ENCODE peak calls at places on chromosomes 3 and 15, in four cellular contexts. One of them, this sample, is unnamed.

GRCh38 chr3:99108508-99108907 is 207.0 kb upstream of the DCBLD2 start:
- DNase-seq in GM12878: no peak
- DNase-seq in hepatocyte: no peak
- DNase-seq in astrocyte: peak; percentile 96
- DNase-seq in this sample: no peak

GRCh38 chr3:141049681-141050080 is 1.5 kb upstream of the SPSB4 start:
- DNase-seq in astrocyte: no peak
- DNase-seq in hepatocyte: no peak
- DNase-seq in GM12878: no peak
- DNase-seq in this sample: no peak

GRCh38 chr3:40593351-40593750 is 68.6 kb downstream of the ZNF621 start:
- DNase-seq in hepatocyte: no peak
- DNase-seq in GM12878: no peak
- DNase-seq in astrocyte: peak; percentile 85
- DNase-seq in this sample: no peak

GRCh38 chr15:51077565-51078153 is 17.0 kb downstream of the TNFAIP8L3 start:
- DNase-seq in hepatocyte: peak; percentile 47
- DNase-seq in GM12878: peak; percentile 48
- DNase-seq in astrocyte: no peak
- DNase-seq in this sample: peak; percentile 78

GRCh38 chr3:194685723-194686413 is at the start of gene FAM43A:
- DNase-seq in GM12878: no peak
- DNase-seq in astrocyte: peak; percentile 94
- DNase-seq in hepatocyte: peak; percentile 89
- DNase-seq in this sample: peak; percentile 90

GRCh38 chr3:172859035-172859434 is 108.5 kb downstream of the ECT2 start:
- DNase-seq in hepatocyte: no peak
- DNase-seq in astrocyte: peak; percentile 55
- DNase-seq in GM12878: no peak
- DNase-seq in this sample: no peak

GRCh38 chr3:186772886-186773417 is 10.4 kb upstream of the EIF4A2 start:
- DNase-seq in hepatocyte: peak; percentile 46
- DNase-seq in GM12878: no peak
- DNase-seq in astrocyte: peak; percentile 18
- DNase-seq in this sample: peak; percentile 91

GRCh38 chr15:76108021-76108723 is 48.4 kb downstream of the TMEM266 start:
- DNase-seq in GM12878: no peak
- DNase-seq in astrocyte: no peak
- DNase-seq in hepatocyte: no peak
- DNase-seq in this sample: no peak

GRCh38 chr3:129240436-129240835 is 9.0 kb upstream of the COPG1 start:
- DNase-seq in hepatocyte: no peak
- DNase-seq in astrocyte: no peak
- DNase-seq in GM12878: no peak
- DNase-seq in this sample: no peak

GRCh38 chr15:60582370-60583036 is 103.6 kb upstream of the ICE2 start:
- DNase-seq in GM12878: no peak
- DNase-seq in astrocyte: peak; percentile 6
- DNase-seq in hepatocyte: no peak
- DNase-seq in this sample: no peak

GRCh38 chr3:9970020-9970652 is 16.5 kb downstream of the EMC3 start:
- DNase-seq in hepatocyte: no peak
- DNase-seq in astrocyte: peak; percentile 84
- DNase-seq in GM12878: no peak
- DNase-seq in this sample: no peak

GRCh38 chr15:87793736-87794135 is 462.8 kb downstream of the NTRK3 start:
- DNase-seq in GM12878: no peak
- DNase-seq in astrocyte: no peak
- DNase-seq in hepatocyte: no peak
- DNase-seq in this sample: no peak

GRCh38 chr15:48559270-48559669 is 86.2 kb downstream of the FBN1 start:
- DNase-seq in astrocyte: peak; percentile 91
- DNase-seq in GM12878: no peak
- DNase-seq in hepatocyte: peak; percentile 52
- DNase-seq in this sample: no peak

GRCh38 chr15:64842986-64843561 is 1.4 kb downstream of the PLEKHO2 start:
- DNase-seq in GM12878: no peak
- DNase-seq in astrocyte: no peak
- DNase-seq in hepatocyte: no peak
- DNase-seq in this sample: peak; percentile 46

GRCh38 chr3:2568929-2569328 is 470.3 kb downstream of the CNTN4 start:
- DNase-seq in astrocyte: no peak
- DNase-seq in hepatocyte: no peak
- DNase-seq in GM12878: no peak
- DNase-seq in this sample: no peak

GRCh38 chr15:64008177-64008576 is 38.1 kb downstream of the DAPK2 start:
- DNase-seq in astrocyte: no peak
- DNase-seq in hepatocyte: no peak
- DNase-seq in GM12878: no peak
- DNase-seq in this sample: no peak

GRCh38 chr3:182508896-182509295 is 284.4 kb upstream of the ATP11B start:
- DNase-seq in hepatocyte: no peak
- DNase-seq in astrocyte: no peak
- DNase-seq in GM12878: no peak
- DNase-seq in this sample: peak; percentile 76

GRCh38 chr3:73291541-73291940 is 230.1 kb downstream of the EBLN2 start:
- DNase-seq in hepatocyte: no peak
- DNase-seq in astrocyte: no peak
- DNase-seq in GM12878: no peak
- DNase-seq in this sample: no peak

GRCh38 chr3:134294302-134294925 is 43.8 kb upstream of the RYK start:
- DNase-seq in GM12878: peak; percentile 75
- DNase-seq in hepatocyte: no peak
- DNase-seq in astrocyte: no peak
- DNase-seq in this sample: no peak

GRCh38 chr3:119538772-119539171 is 20.6 kb downstream of the CD80 start:
- DNase-seq in astrocyte: no peak
- DNase-seq in hepatocyte: no peak
- DNase-seq in GM12878: no peak
- DNase-seq in this sample: no peak

GRCh38 chr15:78750566-78750965 is 60.7 kb downstream of the ADAMTS7 start:
- DNase-seq in hepatocyte: no peak
- DNase-seq in astrocyte: peak; percentile 2
- DNase-seq in GM12878: no peak
- DNase-seq in this sample: no peak
- H2AFZ ChIP-seq in hepatocyte: no peak overlapping the region
- H2AFZ ChIP-seq in astrocyte: peak overlapping the region; percentile 50
- H2AFZ ChIP-seq in GM12878: no peak overlapping the region
- H2AFZ ChIP-seq in this sample: no peak overlapping the region

DNA sequence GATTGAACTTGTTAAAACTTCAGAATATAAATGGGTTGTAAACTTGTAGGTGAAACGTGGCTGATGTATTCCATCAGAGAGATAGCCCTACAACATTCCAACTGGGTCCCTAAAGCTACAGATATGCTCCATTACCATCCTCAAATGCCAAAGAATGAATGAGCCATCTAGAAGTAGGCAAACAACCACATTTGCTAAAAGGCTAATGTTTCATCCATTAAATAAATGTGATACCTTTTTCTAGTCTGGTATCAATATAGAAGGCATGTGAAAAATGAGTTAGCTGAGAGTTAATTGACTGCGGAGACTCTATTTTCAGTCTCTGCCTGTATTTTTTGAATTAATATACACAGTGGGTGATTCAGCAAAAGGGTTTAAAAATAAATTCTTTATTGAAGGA is 203.8 kb downstream of the RBMS3 start:
- DNase-seq in astrocyte: no peak
- DNase-seq in hepatocyte: no peak
- DNase-seq in GM12878: no peak
- DNase-seq in this sample: no peak
- TF ChIP-seq CTCF in astrocyte: no peak
- TF ChIP-seq CTCF in hepatocyte: no peak
- TF ChIP-seq CTCF in GM12878: no peak
- TF ChIP-seq CTCF in this sample: no peak

GRCh38 chr3:149493315-149494021 is 19.0 kb downstream of the TM4SF4 start:
- DNase-seq in hepatocyte: no peak
- DNase-seq in astrocyte: no peak
- DNase-seq in GM12878: no peak
- DNase-seq in this sample: no peak

GRCh38 chr3:149489060-149489690 is 14.7 kb downstream of the TM4SF4 start:
- DNase-seq in GM12878: no peak
- DNase-seq in hepatocyte: no peak
- DNase-seq in astrocyte: no peak
- DNase-seq in this sample: peak; percentile 10

GRCh38 chr3:149490260-149490971 is 15.9 kb downstream of the TM4SF4 start:
- DNase-seq in hepatocyte: no peak
- DNase-seq in astrocyte: no peak
- DNase-seq in GM12878: no peak
- DNase-seq in this sample: no peak

GRCh38 chr3:149486726-149487125 is 12.2 kb downstream of the TM4SF4 start:
- DNase-seq in astrocyte: no peak
- DNase-seq in hepatocyte: no peak
- DNase-seq in GM12878: no peak
- DNase-seq in this sample: no peak

DNA sequence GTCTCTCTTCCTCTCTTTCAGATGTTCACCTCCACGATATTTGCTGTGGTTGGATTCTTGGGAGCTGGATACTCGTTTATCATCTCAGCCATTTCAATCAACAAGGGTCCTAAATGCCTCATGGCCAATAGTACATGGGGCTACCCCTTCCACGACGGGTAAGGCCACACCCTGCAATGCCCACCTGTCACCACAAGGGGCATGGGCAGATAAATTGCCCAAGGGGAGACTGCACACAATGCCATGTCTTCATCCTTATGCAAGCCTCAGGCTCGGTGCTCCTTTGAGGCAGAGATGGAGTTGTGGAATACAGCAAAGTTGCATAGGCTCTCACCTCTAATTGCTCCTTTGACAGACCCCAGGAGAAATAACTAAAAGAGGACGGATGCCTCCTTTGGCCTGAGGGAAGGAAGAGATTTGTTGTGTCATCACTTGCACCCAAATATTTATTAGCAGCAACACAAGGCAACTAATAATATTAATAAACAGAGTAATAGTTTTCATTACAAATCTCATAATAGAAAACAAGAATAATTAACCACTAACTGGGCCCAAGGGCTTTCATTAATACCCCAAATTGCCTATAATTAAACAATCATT is 13.2 kb downstream of the TM4SF4 start:
- DNase-seq in hepatocyte: no peak
- DNase-seq in astrocyte: no peak
- DNase-seq in GM12878: no peak
- DNase-seq in this sample: peak; percentile 54
- H2AFZ ChIP-seq in hepatocyte: no peak overlapping the region
- H2AFZ ChIP-seq in astrocyte: no peak overlapping the region
- H2AFZ ChIP-seq in GM12878: no peak overlapping the region
- H2AFZ ChIP-seq in this sample: no peak overlapping the region

DNA sequence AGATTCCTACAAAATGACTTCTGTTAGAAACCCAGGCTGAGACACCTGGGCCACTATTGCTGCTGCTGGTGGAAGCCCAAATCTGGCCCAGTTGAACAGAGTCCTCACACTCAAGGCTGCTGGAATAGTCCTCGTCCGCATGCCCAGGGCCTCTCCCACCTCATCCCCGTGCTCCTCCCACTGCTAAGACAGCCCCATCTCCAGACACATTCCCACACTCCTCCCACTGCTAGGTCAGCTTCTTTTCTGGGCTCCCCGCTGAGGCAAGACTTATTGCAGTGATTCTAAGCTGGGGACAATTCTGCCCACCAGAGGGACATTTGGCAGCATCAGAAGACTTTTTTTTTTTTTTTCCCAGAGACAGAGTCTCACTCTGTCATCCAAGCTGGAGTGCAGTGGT is 35.2 kb downstream of the POC1A start:
- DNase-seq in astrocyte: no peak
- DNase-seq in GM12878: no peak
- DNase-seq in hepatocyte: no peak
- DNase-seq in this sample: no peak
- TF ChIP-seq CTCF in astrocyte: no peak
- TF ChIP-seq CTCF in GM12878: no peak
- TF ChIP-seq CTCF in hepatocyte: no peak
- TF ChIP-seq CTCF in this sample: no peak

This sample was measured in OCI-LY7.